ENCODE peak calls at places on chromosomes 1 and 21, in four cellular contexts. H is hepatocyte; S is CD8-positive, alpha-beta T cell; E is pancreas. X is an unnamed sample.

GRCh38 chr1:205515781-205516253 is 11.3 kb downstream of the CDK18 start:
- DNase-seq in E (peak), H (peak), S (no peak), X (no peak)

GRCh38 chr1:7827134-7827955 is 25.5 kb downstream of the UTS2 start:
- DNase-seq in E (no peak), H (no peak), S (peak), X (no peak)

GRCh38 chr1:6832789-6833188 is 47.5 kb downstream of the CAMTA1 start:
- DNase-seq in E (no peak), S (no peak), H (no peak), X (peak)

GRCh38 chr1:116832268-116832931 is 77.3 kb upstream of the PTGFRN start:
- DNase-seq in E (no peak), S (no peak), H (no peak), X (no peak)

GRCh38 chr1:207873055-207873890 is 37.7 kb downstream of the CD34 start:
- DNase-seq in S (peak), H (no peak), E (no peak), X (peak)

GRCh38 chr21:15005391-15005790 is 59.4 kb downstream of the NRIP1 start:
- DNase-seq in H (no peak), E (no peak), S (peak), X (no peak)

GRCh38 chr1:175968486-175969182 is 225.2 kb upstream of the TNR start:
- DNase-seq in H (peak), E (no peak), S (no peak), X (no peak)

GRCh38 chr1:25246600-25247023 is 642 bp downstream of the RSRP1 start:
- DNase-seq in E (peak), H (peak), S (peak), X (no peak)

GRCh38 chr1:4700801-4701200 is 46.4 kb downstream of the AJAP1 start:
- DNase-seq in S (no peak), H (no peak), E (no peak), X (no peak)

GRCh38 chr1:242129103-242129502 is 130.2 kb upstream of the MAP1LC3C start:
- DNase-seq in S (no peak), H (peak), E (no peak), X (peak)

GRCh38 chr1:113976609-113977278 is 2.5 kb upstream of the OLFML3 start:
- DNase-seq in E (no peak), H (peak), S (no peak), X (no peak)

GRCh38 chr1:188281927-188282326 is 1453.2 kb downstream of the PLA2G4A start:
- DNase-seq in S (no peak), E (no peak), H (no peak), X (no peak)

GRCh38 chr1:151520359-151520758 is 9.2 kb downstream of the CGN start:
- DNase-seq in E (no peak), S (no peak), H (no peak), X (peak)

GRCh38 chr21:39182484-39183271 is 573 bp downstream of the PSMG1 start:
- DNase-seq in E (no peak), H (no peak), S (no peak), X (peak)

DNA sequence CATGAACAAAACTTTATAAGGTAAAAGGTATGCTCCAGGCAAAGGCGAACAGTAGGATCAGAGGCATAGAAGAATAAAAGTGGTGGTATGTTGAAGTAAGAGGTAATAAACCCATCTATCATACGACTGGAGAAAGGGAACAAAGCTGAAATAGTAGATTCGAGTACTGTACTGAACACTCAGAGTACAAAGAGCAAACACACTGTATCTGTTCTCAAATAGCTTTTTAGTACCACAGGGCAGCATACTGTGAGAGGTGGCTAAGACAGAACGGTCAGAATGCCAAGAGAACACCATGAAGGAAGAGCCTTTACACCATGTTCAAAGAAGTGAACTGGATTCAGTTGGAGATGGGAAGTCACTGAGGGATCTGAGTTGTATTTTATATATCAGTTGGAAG is 83.2 kb downstream of the EPS15 start:
- DNase-seq in S (no peak), E (no peak), H (no peak), X (no peak)
- H3K27ac ChIP-seq in S (no peak), E (no peak), H (no peak), X (no peak)

DNA sequence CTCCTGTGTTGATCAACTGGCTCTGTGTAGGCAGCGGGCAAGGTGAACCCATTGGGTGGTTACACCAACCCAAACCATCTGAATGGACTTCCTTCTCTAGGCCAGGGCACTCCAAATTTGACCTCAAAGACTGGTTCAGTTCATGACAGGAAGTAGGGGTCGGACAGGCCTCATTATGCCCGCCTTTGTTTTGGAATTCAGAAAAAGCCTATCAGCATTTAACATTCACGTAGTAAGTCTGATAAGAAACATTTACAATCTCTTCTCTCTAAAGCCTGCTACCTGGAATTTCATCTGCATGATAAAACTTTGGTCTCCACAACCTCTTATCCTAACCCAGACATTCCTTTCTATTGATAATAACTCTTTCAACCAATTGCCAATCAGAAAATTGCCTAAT is 97.1 kb upstream of the ETV3 start:
- DNase-seq in H (no peak), S (no peak), E (no peak), X (no peak)
- H3K27ac ChIP-seq in H (peak), S (no peak), E (no peak), X (no peak)

DNA sequence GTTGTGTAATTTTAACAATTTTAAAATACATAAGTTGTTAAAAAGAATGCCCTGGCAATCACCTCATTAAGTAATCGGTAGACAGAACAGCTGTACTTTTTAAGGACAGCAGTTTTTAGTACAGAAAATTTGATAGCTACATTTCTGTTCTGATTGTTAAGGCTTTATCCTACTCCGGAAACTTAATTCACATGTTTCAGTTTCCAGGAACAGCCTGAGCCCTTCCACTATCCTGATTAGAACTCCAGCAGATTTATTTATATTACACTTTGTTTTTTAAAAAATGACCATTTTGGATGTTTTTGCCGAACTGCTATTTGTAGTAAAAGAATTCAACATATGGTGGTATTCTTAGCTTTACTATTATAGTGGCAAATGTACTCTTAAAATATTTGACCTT is 8.8 kb downstream of the PRRC2C start:
- DNase-seq in E (no peak), S (no peak), H (no peak), X (no peak)
- H3K27ac ChIP-seq in E (no peak), S (no peak), H (peak), X (no peak)

DNA sequence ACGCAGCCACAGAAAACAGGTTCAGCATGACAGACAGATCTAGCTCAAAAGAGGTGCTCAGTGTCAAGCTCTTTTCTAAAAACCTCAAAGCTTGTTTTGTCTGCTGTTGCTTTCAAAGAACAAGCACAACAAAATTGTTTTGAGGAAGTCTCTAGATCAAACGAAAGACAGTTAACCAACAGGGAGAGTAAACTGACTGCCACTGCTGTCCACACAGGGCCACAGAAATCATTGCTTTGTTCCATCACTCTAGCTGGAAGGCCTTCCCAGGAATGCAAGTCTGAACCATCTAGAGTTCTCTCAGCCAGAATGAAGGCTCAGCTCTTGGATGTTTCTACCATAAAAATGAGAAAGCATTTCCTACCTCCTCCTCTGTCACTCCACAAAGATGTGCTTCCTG is 12.7 kb downstream of the APP start:
- DNase-seq in E (no peak), H (no peak), S (no peak), X (no peak)
- H3K27ac ChIP-seq in E (no peak), H (no peak), S (no peak), X (no peak)

GRCh38 chr1:218665216-218665615 is 320.1 kb downstream of the TGFB2 start:
- DNase-seq in S (no peak), E (no peak), H (peak), X (no peak)
- H3K27ac ChIP-seq in S (no peak), E (no peak), H (peak), X (no peak)

GRCh38 chr1:26752519-26752918 is 35.2 kb upstream of the PIGV start:
- DNase-seq in S (no peak), E (no peak), H (no peak), X (no peak)
- H3K27ac ChIP-seq in S (no peak), E (no peak), H (no peak), X (no peak)

GRCh38 chr1:47534417-47534816 is 96.6 kb downstream of the FOXD2 start:
- DNase-seq in E (no peak), S (no peak), H (peak), X (no peak)
- H3K27ac ChIP-seq in E (no peak), S (no peak), H (peak), X (no peak)

DNA sequence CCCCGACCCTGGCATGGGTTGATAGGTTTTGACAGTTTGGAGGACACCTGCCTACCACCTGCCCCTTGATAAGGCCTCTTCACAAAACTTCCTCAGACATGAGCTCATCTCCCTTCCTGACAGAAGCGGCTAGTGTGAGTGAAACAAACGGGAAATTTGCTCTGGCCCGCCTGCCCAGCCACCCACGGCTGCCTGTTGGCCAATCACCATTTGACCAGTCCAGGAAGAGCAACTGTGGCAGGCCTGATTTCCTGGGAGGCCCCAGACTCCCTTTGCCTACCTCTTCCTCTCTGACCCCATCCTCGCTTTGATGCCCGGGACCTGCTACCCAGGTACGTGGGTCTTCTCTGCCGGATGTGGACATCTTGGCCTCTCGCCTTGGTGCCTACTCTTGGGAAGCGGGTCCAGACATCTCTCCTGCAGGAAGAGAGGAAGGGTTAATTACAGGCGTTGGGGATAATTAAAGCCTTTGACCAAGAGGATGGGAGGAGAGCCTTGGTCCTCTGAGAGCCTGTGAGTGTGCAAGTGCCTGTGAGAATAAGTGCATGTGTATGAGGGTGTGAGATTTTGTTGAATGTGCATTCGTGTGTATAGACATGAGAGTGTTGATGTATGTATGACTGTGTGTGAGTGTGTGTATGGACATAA is 1.1 kb upstream of the EPHA2 start:
- DNase-seq in S (no peak), H (peak), E (no peak), X (no peak)
- H3K27ac ChIP-seq in S (no peak), H (peak), E (no peak), X (no peak)

X was measured in MM.1S.